ENCODE peak calls at places on chromosomes 3 and 15, in five cellular contexts. One of them, this sample, is unnamed.

GRCh38 chr15:29103825-29104565 is 165.6 kb downstream of the NSMCE3 start:
- DNase-seq in NCI-H774: peak; percentile 31
- DNase-seq in stimulated activated effector memory CD8-positive, alpha-beta T cell treated with anti-CD3 and anti-CD28 coated beads, Interleukin-12 subunit alpha, Interleukin-12 subunit beta, amount 100 ng/mL, for 72 hours: peak; percentile 70
- DNase-seq in A172: no peak
- DNase-seq in OCI-M1: no peak
- DNase-seq in this sample: peak; percentile 35

GRCh38 chr3:148077318-148077923 is 620.3 kb upstream of the AGTR1 start:
- DNase-seq in NCI-H774: peak; percentile 32
- DNase-seq in OCI-M1: peak; percentile 78
- DNase-seq in stimulated activated effector memory CD8-positive, alpha-beta T cell treated with anti-CD3 and anti-CD28 coated beads, Interleukin-12 subunit alpha, Interleukin-12 subunit beta, amount 100 ng/mL, for 72 hours: no peak
- DNase-seq in A172: peak; percentile 50
- DNase-seq in this sample: peak; percentile 11

GRCh38 chr3:46321461-46322104 is 32.3 kb upstream of the CCR2 start:
- DNase-seq in A172: no peak
- DNase-seq in NCI-H774: no peak
- DNase-seq in OCI-M1: no peak
- DNase-seq in stimulated activated effector memory CD8-positive, alpha-beta T cell treated with anti-CD3 and anti-CD28 coated beads, Interleukin-12 subunit alpha, Interleukin-12 subunit beta, amount 100 ng/mL, for 72 hours: no peak
- DNase-seq in this sample: peak; percentile 95

GRCh38 chr3:122786067-122786466 is 7.6 kb downstream of the HSPBAP1 start:
- DNase-seq in A172: peak; percentile 32
- DNase-seq in NCI-H774: no peak
- DNase-seq in stimulated activated effector memory CD8-positive, alpha-beta T cell treated with anti-CD3 and anti-CD28 coated beads, Interleukin-12 subunit alpha, Interleukin-12 subunit beta, amount 100 ng/mL, for 72 hours: no peak
- DNase-seq in OCI-M1: no peak
- DNase-seq in this sample: no peak

GRCh38 chr3:193014961-193015360 is 97.3 kb upstream of the MB21D2 start:
- DNase-seq in OCI-M1: no peak
- DNase-seq in A172: no peak
- DNase-seq in stimulated activated effector memory CD8-positive, alpha-beta T cell treated with anti-CD3 and anti-CD28 coated beads, Interleukin-12 subunit alpha, Interleukin-12 subunit beta, amount 100 ng/mL, for 72 hours: no peak
- DNase-seq in NCI-H774: no peak
- DNase-seq in this sample: no peak

GRCh38 chr3:127053979-127054378 is 71.1 kb downstream of the PLXNA1 start:
- DNase-seq in OCI-M1: no peak
- DNase-seq in stimulated activated effector memory CD8-positive, alpha-beta T cell treated with anti-CD3 and anti-CD28 coated beads, Interleukin-12 subunit alpha, Interleukin-12 subunit beta, amount 100 ng/mL, for 72 hours: no peak
- DNase-seq in NCI-H774: no peak
- DNase-seq in A172: no peak
- DNase-seq in this sample: no peak

GRCh38 chr15:75437721-75438120 is 13.8 kb downstream of the SIN3A start:
- DNase-seq in NCI-H774: no peak
- DNase-seq in A172: no peak
- DNase-seq in stimulated activated effector memory CD8-positive, alpha-beta T cell treated with anti-CD3 and anti-CD28 coated beads, Interleukin-12 subunit alpha, Interleukin-12 subunit beta, amount 100 ng/mL, for 72 hours: no peak
- DNase-seq in OCI-M1: no peak
- DNase-seq in this sample: no peak

GRCh38 chr15:71777216-71777943 is 33.0 kb upstream of the NR2E3 start:
- DNase-seq in NCI-H774: no peak
- DNase-seq in A172: no peak
- DNase-seq in stimulated activated effector memory CD8-positive, alpha-beta T cell treated with anti-CD3 and anti-CD28 coated beads, Interleukin-12 subunit alpha, Interleukin-12 subunit beta, amount 100 ng/mL, for 72 hours: no peak
- DNase-seq in OCI-M1: no peak
- DNase-seq in this sample: no peak

GRCh38 chr15:45801543-45801942 is 166.7 kb downstream of the SQOR start:
- DNase-seq in stimulated activated effector memory CD8-positive, alpha-beta T cell treated with anti-CD3 and anti-CD28 coated beads, Interleukin-12 subunit alpha, Interleukin-12 subunit beta, amount 100 ng/mL, for 72 hours: no peak
- DNase-seq in NCI-H774: no peak
- DNase-seq in OCI-M1: no peak
- DNase-seq in A172: no peak
- DNase-seq in this sample: no peak

GRCh38 chr15:27495963-27496459 is 525.0 kb downstream of the GABRG3 start:
- DNase-seq in NCI-H774: no peak
- DNase-seq in A172: no peak
- DNase-seq in stimulated activated effector memory CD8-positive, alpha-beta T cell treated with anti-CD3 and anti-CD28 coated beads, Interleukin-12 subunit alpha, Interleukin-12 subunit beta, amount 100 ng/mL, for 72 hours: no peak
- DNase-seq in OCI-M1: peak; percentile 10
- DNase-seq in this sample: no peak

GRCh38 chr3:138455801-138456716 is 21.6 kb downstream of the ESYT3 start:
- DNase-seq in OCI-M1: no peak
- DNase-seq in stimulated activated effector memory CD8-positive, alpha-beta T cell treated with anti-CD3 and anti-CD28 coated beads, Interleukin-12 subunit alpha, Interleukin-12 subunit beta, amount 100 ng/mL, for 72 hours: no peak
- DNase-seq in A172: peak; percentile 73
- DNase-seq in NCI-H774: no peak
- DNase-seq in this sample: no peak

GRCh38 chr3:140216249-140216648 is 281.3 kb downstream of the CLSTN2 start:
- DNase-seq in NCI-H774: no peak
- DNase-seq in stimulated activated effector memory CD8-positive, alpha-beta T cell treated with anti-CD3 and anti-CD28 coated beads, Interleukin-12 subunit alpha, Interleukin-12 subunit beta, amount 100 ng/mL, for 72 hours: no peak
- DNase-seq in OCI-M1: peak; percentile 9
- DNase-seq in A172: peak; percentile 34
- DNase-seq in this sample: peak; percentile 8

GRCh38 chr15:76339302-76340197 is 3.0 kb downstream of the ISL2 start:
- DNase-seq in NCI-H774: no peak
- DNase-seq in A172: no peak
- DNase-seq in OCI-M1: no peak
- DNase-seq in stimulated activated effector memory CD8-positive, alpha-beta T cell treated with anti-CD3 and anti-CD28 coated beads, Interleukin-12 subunit alpha, Interleukin-12 subunit beta, amount 100 ng/mL, for 72 hours: peak; percentile 58
- DNase-seq in this sample: peak; percentile 30

GRCh38 chr15:78206326-78207109 is 27.8 kb downstream of the ACSBG1 start:
- DNase-seq in A172: peak; percentile 27
- DNase-seq in stimulated activated effector memory CD8-positive, alpha-beta T cell treated with anti-CD3 and anti-CD28 coated beads, Interleukin-12 subunit alpha, Interleukin-12 subunit beta, amount 100 ng/mL, for 72 hours: peak; percentile 33
- DNase-seq in NCI-H774: no peak
- DNase-seq in OCI-M1: no peak
- DNase-seq in this sample: no peak

GRCh38 chr15:52464478-52464877 is 64.2 kb downstream of the MYO5A start:
- DNase-seq in OCI-M1: no peak
- DNase-seq in NCI-H774: no peak
- DNase-seq in A172: no peak
- DNase-seq in stimulated activated effector memory CD8-positive, alpha-beta T cell treated with anti-CD3 and anti-CD28 coated beads, Interleukin-12 subunit alpha, Interleukin-12 subunit beta, amount 100 ng/mL, for 72 hours: no peak
- DNase-seq in this sample: no peak

GRCh38 chr3:67076607-67077006 is 78.5 kb downstream of the KBTBD8 start:
- DNase-seq in OCI-M1: peak; percentile 2
- DNase-seq in A172: peak; percentile 31
- DNase-seq in stimulated activated effector memory CD8-positive, alpha-beta T cell treated with anti-CD3 and anti-CD28 coated beads, Interleukin-12 subunit alpha, Interleukin-12 subunit beta, amount 100 ng/mL, for 72 hours: no peak
- DNase-seq in NCI-H774: no peak
- DNase-seq in this sample: no peak

GRCh38 chr3:5250467-5251195 is 63.1 kb downstream of the EDEM1 start:
- DNase-seq in stimulated activated effector memory CD8-positive, alpha-beta T cell treated with anti-CD3 and anti-CD28 coated beads, Interleukin-12 subunit alpha, Interleukin-12 subunit beta, amount 100 ng/mL, for 72 hours: no peak
- DNase-seq in OCI-M1: no peak
- DNase-seq in NCI-H774: no peak
- DNase-seq in A172: no peak
- DNase-seq in this sample: no peak

GRCh38 chr3:8851703-8852102 is 82.3 kb upstream of the OXTR start:
- DNase-seq in OCI-M1: no peak
- DNase-seq in NCI-H774: no peak
- DNase-seq in A172: peak; percentile 79
- DNase-seq in stimulated activated effector memory CD8-positive, alpha-beta T cell treated with anti-CD3 and anti-CD28 coated beads, Interleukin-12 subunit alpha, Interleukin-12 subunit beta, amount 100 ng/mL, for 72 hours: no peak
- DNase-seq in this sample: no peak

GRCh38 chr15:55394694-55395093 is 13.5 kb downstream of the CCPG1 start:
- DNase-seq in NCI-H774: no peak
- DNase-seq in stimulated activated effector memory CD8-positive, alpha-beta T cell treated with anti-CD3 and anti-CD28 coated beads, Interleukin-12 subunit alpha, Interleukin-12 subunit beta, amount 100 ng/mL, for 72 hours: no peak
- DNase-seq in OCI-M1: peak; percentile 40
- DNase-seq in A172: no peak
- DNase-seq in this sample: peak; percentile 93

GRCh38 chr3:45084820-45085816 is 59.0 kb downstream of the CLEC3B start:
- DNase-seq in NCI-H774: no peak
- DNase-seq in A172: peak; percentile 97
- DNase-seq in OCI-M1: no peak
- DNase-seq in stimulated activated effector memory CD8-positive, alpha-beta T cell treated with anti-CD3 and anti-CD28 coated beads, Interleukin-12 subunit alpha, Interleukin-12 subunit beta, amount 100 ng/mL, for 72 hours: no peak
- DNase-seq in this sample: no peak

GRCh38 chr3:31981206-31982181 is at the start of the genes OSBPL10 and ZNF860:
- DNase-seq in NCI-H774: peak; percentile 30
- DNase-seq in OCI-M1: no peak
- DNase-seq in A172: peak; percentile 95
- DNase-seq in stimulated activated effector memory CD8-positive, alpha-beta T cell treated with anti-CD3 and anti-CD28 coated beads, Interleukin-12 subunit alpha, Interleukin-12 subunit beta, amount 100 ng/mL, for 72 hours: no peak
- DNase-seq in this sample: peak; percentile 3

GRCh38 chr3:43742935-43743334 is 52.2 kb downstream of the ABHD5 start:
- DNase-seq in A172: no peak
- DNase-seq in OCI-M1: peak; percentile 26
- DNase-seq in NCI-H774: no peak
- DNase-seq in stimulated activated effector memory CD8-positive, alpha-beta T cell treated with anti-CD3 and anti-CD28 coated beads, Interleukin-12 subunit alpha, Interleukin-12 subunit beta, amount 100 ng/mL, for 72 hours: no peak
- DNase-seq in this sample: peak; percentile 15

GRCh38 chr3:151890721-151891141 is 17.3 kb downstream of the SUCNR1 start:
- DNase-seq in stimulated activated effector memory CD8-positive, alpha-beta T cell treated with anti-CD3 and anti-CD28 coated beads, Interleukin-12 subunit alpha, Interleukin-12 subunit beta, amount 100 ng/mL, for 72 hours: no peak
- DNase-seq in OCI-M1: no peak
- DNase-seq in A172: peak; percentile 83
- DNase-seq in NCI-H774: peak; percentile 94
- DNase-seq in this sample: peak; percentile 60

GRCh38 chr3:49029563-49029884 is 326 bp upstream of the IMPDH2 start:
- DNase-seq in stimulated activated effector memory CD8-positive, alpha-beta T cell treated with anti-CD3 and anti-CD28 coated beads, Interleukin-12 subunit alpha, Interleukin-12 subunit beta, amount 100 ng/mL, for 72 hours: no peak
- DNase-seq in NCI-H774: no peak
- DNase-seq in OCI-M1: no peak
- DNase-seq in A172: no peak
- DNase-seq in this sample: no peak

GRCh38 chr3:194928831-194929594 is 243.3 kb downstream of the FAM43A start:
- DNase-seq in A172: no peak
- DNase-seq in NCI-H774: no peak
- DNase-seq in stimulated activated effector memory CD8-positive, alpha-beta T cell treated with anti-CD3 and anti-CD28 coated beads, Interleukin-12 subunit alpha, Interleukin-12 subunit beta, amount 100 ng/mL, for 72 hours: peak; percentile 42
- DNase-seq in OCI-M1: no peak
- DNase-seq in this sample: peak; percentile 95

GRCh38 chr3:197242784-197243432 is 55.5 kb downstream of the DLG1 start:
- DNase-seq in OCI-M1: no peak
- DNase-seq in A172: peak; percentile 7
- DNase-seq in stimulated activated effector memory CD8-positive, alpha-beta T cell treated with anti-CD3 and anti-CD28 coated beads, Interleukin-12 subunit alpha, Interleukin-12 subunit beta, amount 100 ng/mL, for 72 hours: no peak
- DNase-seq in NCI-H774: no peak
- DNase-seq in this sample: no peak

GRCh38 chr3:148873270-148873927 is 8.3 kb downstream of the CPA3 start:
- DNase-seq in OCI-M1: no peak
- DNase-seq in stimulated activated effector memory CD8-positive, alpha-beta T cell treated with anti-CD3 and anti-CD28 coated beads, Interleukin-12 subunit alpha, Interleukin-12 subunit beta, amount 100 ng/mL, for 72 hours: no peak
- DNase-seq in NCI-H774: peak; percentile 93
- DNase-seq in A172: no peak
- DNase-seq in this sample: no peak

GRCh38 chr3:53075743-53076140 is 29.9 kb upstream of the SFMBT1 start:
- DNase-seq in stimulated activated effector memory CD8-positive, alpha-beta T cell treated with anti-CD3 and anti-CD28 coated beads, Interleukin-12 subunit alpha, Interleukin-12 subunit beta, amount 100 ng/mL, for 72 hours: no peak
- DNase-seq in A172: no peak
- DNase-seq in NCI-H774: no peak
- DNase-seq in OCI-M1: no peak
- DNase-seq in this sample: peak; percentile 47

GRCh38 chr15:98069256-98069655 is 108.8 kb downstream of the ARRDC4 start:
- DNase-seq in OCI-M1: no peak
- DNase-seq in stimulated activated effector memory CD8-positive, alpha-beta T cell treated with anti-CD3 and anti-CD28 coated beads, Interleukin-12 subunit alpha, Interleukin-12 subunit beta, amount 100 ng/mL, for 72 hours: no peak
- DNase-seq in A172: no peak
- DNase-seq in NCI-H774: no peak
- DNase-seq in this sample: no peak

GRCh38 chr3:123098411-123099330 is 31.8 kb downstream of the PDIA5 start:
- DNase-seq in A172: no peak
- DNase-seq in OCI-M1: no peak
- DNase-seq in stimulated activated effector memory CD8-positive, alpha-beta T cell treated with anti-CD3 and anti-CD28 coated beads, Interleukin-12 subunit alpha, Interleukin-12 subunit beta, amount 100 ng/mL, for 72 hours: no peak
- DNase-seq in NCI-H774: no peak
- DNase-seq in this sample: no peak

GRCh38 chr15:44319385-44319784 is 30.9 kb downstream of the GOLM2 start:
- DNase-seq in NCI-H774: no peak
- DNase-seq in A172: no peak
- DNase-seq in stimulated activated effector memory CD8-positive, alpha-beta T cell treated with anti-CD3 and anti-CD28 coated beads, Interleukin-12 subunit alpha, Interleukin-12 subunit beta, amount 100 ng/mL, for 72 hours: no peak
- DNase-seq in OCI-M1: peak; percentile 27
- DNase-seq in this sample: no peak